ENCODE peak calls at places on chromosomes 2 and 18, in ten cellular contexts. P is A549, J is esophagus muscularis mucosa, A is sigmoid colon, G is SK-N-SH, B is K562, I is stomach, F is transverse colon, R is ovary, T is GM12878. N is an unnamed sample.

GRCh38 chr2:62200291-62200841 is 4.5 kb downstream of the B3GNT2 start:
- DNase-seq in P (no peak), J (no peak), A (no peak), G (no peak), B (no peak), I (no peak), F (no peak), R (no peak), T (no peak), N (no peak)

GRCh38 chr2:179729961-179730360 is 131.5 kb downstream of the ZNF385B start:
- DNase-seq in P (no peak), J (no peak), A (no peak), G (no peak), B (no peak), I (no peak), F (no peak), R (no peak), T (no peak), N (no peak)

GRCh38 chr2:226079677-226080076 is 680.2 kb downstream of the NYAP2 start:
- DNase-seq in P (no peak), J (no peak), A (no peak), G (no peak), B (no peak), I (no peak), F (no peak), R (no peak), T (no peak), N (no peak)

GRCh38 chr2:207274541-207274940 is 108.8 kb upstream of the KLF7 start:
- DNase-seq in P (no peak), J (no peak), A (no peak), G (no peak), B (no peak), I (no peak), F (no peak), R (no peak), T (no peak), N (no peak)

GRCh38 chr18:79478484-79479113 is 82.9 kb downstream of the NFATC1 start:
- DNase-seq in P (no peak), J (no peak), A (peak; percentile 56), G (no peak), B (no peak), I (no peak), F (no peak), R (peak; percentile 6), T (no peak), N (no peak)

GRCh38 chr2:112181571-112182290 is 43.5 kb downstream of the FBLN7 start:
- DNase-seq in P (no peak), J (no peak), A (no peak), G (no peak), B (no peak), I (no peak), F (no peak), R (no peak), T (no peak), N (no peak)

GRCh38 chr2:37306024-37306423 is 18.6 kb downstream of the PRKD3 start:
- DNase-seq in P (no peak), J (no peak), A (no peak), G (no peak), B (no peak), I (no peak), F (peak; percentile 22), R (no peak), T (no peak), N (no peak)

GRCh38 chr2:221133941-221134340 is 438.2 kb downstream of the EPHA4 start:
- DNase-seq in P (no peak), J (no peak), A (no peak), G (no peak), B (no peak), I (no peak), F (no peak), R (no peak), T (no peak), N (no peak)

GRCh38 chr2:19738707-19739106 is 163.1 kb downstream of the TTC32 start:
- DNase-seq in P (no peak), J (no peak), A (peak; percentile 87), G (no peak), B (no peak), I (no peak), F (peak; percentile 18), R (no peak), T (no peak), N (peak; percentile 33)

GRCh38 chr18:58336605-58337004 is 292.3 kb downstream of the ALPK2 start:
- DNase-seq in P (no peak), J (no peak), A (no peak), G (no peak), B (no peak), I (no peak), F (no peak), R (no peak), T (no peak), N (no peak)

GRCh38 chr2:74777161-74777900 is 56.6 kb upstream of the HK2 start:
- DNase-seq in P (no peak), J (no peak), A (no peak), G (no peak), B (no peak), I (no peak), F (no peak), R (no peak), T (peak; percentile 41), N (no peak)

GRCh38 chr2:219509780-219510511 is 4.3 kb upstream of the ASIC4 start:
- DNase-seq in P (no peak), J (no peak), A (peak; percentile 81), G (peak; percentile 83), B (peak; percentile 83), I (peak; percentile 59), F (peak; percentile 57), R (peak; percentile 53), T (no peak), N (peak; percentile 37)

GRCh38 chr2:212905640-212906201 is 245.7 kb downstream of the IKZF2 start:
- DNase-seq in P (no peak), J (no peak), A (no peak), G (no peak), B (no peak), I (no peak), F (peak; percentile 35), R (no peak), T (no peak), N (no peak)

GRCh38 chr2:6214471-6214870 is 522.3 kb downstream of the SOX11 start:
- DNase-seq in P (no peak), J (no peak), A (no peak), G (no peak), B (no peak), I (no peak), F (no peak), R (no peak), T (no peak), N (no peak)

GRCh38 chr2:227325824-227326195 is 759 bp downstream of the MFF start:
- DNase-seq in P (peak; percentile 22), J (no peak), A (peak; percentile 66), G (peak; percentile 56), B (peak; percentile 8), I (peak; percentile 52), F (peak; percentile 53), R (peak; percentile 19), T (no peak), N (no peak)

GRCh38 chr2:80256396-80257167 is 48.0 kb downstream of the LRRTM1 start:
- DNase-seq in P (no peak), J (no peak), A (no peak), G (peak; percentile 11), B (peak; percentile 26), I (no peak), F (no peak), R (no peak), T (no peak), N (no peak)

GRCh38 chr18:56148373-56148772 is 490.0 kb downstream of the TXNL1 start:
- DNase-seq in P (no peak), J (no peak), A (no peak), G (no peak), B (no peak), I (no peak), F (no peak), R (no peak), T (no peak), N (no peak)

GRCh38 chr2:45237850-45238542 is 228.7 kb upstream of the SIX2 start:
- DNase-seq in P (peak; percentile 74), J (no peak), A (no peak), G (no peak), B (no peak), I (no peak), F (no peak), R (no peak), T (no peak), N (peak; percentile 27)

GRCh38 chr2:187618813-187619212 is 64.6 kb upstream of the TFPI start:
- DNase-seq in P (no peak), J (no peak), A (no peak), G (no peak), B (no peak), I (no peak), F (no peak), R (no peak), T (no peak), N (no peak)

GRCh38 chr2:55590810-55591440 is 26.5 kb downstream of the PPP4R3B start:
- DNase-seq in P (peak; percentile 24), J (no peak), A (no peak), G (no peak), B (peak; percentile 35), I (no peak), F (no peak), R (no peak), T (peak; percentile 11), N (no peak)

GRCh38 chr2:177242136-177242987 is 22.2 kb downstream of the NFE2L2 start:
- DNase-seq in P (peak; percentile 82), J (no peak), A (peak; percentile 67), G (peak; percentile 25), B (peak; percentile 44), I (no peak), F (no peak), R (no peak), T (no peak), N (peak; percentile 43)

GRCh38 chr18:14976736-14977430 is 228.9 kb downstream of the ANKRD30B start:
- DNase-seq in P (no peak), J (peak; percentile 90), A (no peak), G (no peak), B (no peak), I (no peak), F (no peak), R (no peak), T (no peak), N (no peak)
- TF ChIP-seq CTCF in P (no peak), J (no peak), A (no peak), G (peak; percentile 51), B (no peak), I (no peak), F (no peak), R (no peak), T (no peak), N (no peak)

GRCh38 chr18:415047-415446 is 85.5 kb downstream of the COLEC12 start:
- DNase-seq in P (no peak), J (no peak), A (no peak), G (no peak), B (no peak), I (no peak), F (no peak), R (no peak), T (no peak), N (no peak)
- TF ChIP-seq EP300 in P (no peak), J (no peak), A (no peak), G (no peak), B (no peak), I (no peak), F (no peak), R (no peak), T (no peak), N (no peak)

GRCh38 chr2:274503-274902 is 9.8 kb downstream of the ACP1 start:
- DNase-seq in P (no peak), J (no peak), A (no peak), G (no peak), B (no peak), I (no peak), F (no peak), R (no peak), T (no peak), N (no peak)
- TF ChIP-seq CTCF in P (no peak), J (no peak), A (no peak), G (no peak), B (peak; percentile 13), I (no peak), F (no peak), R (no peak), T (peak; percentile 18), N (no peak)

GRCh38 chr2:196759378-196759706 is 40.1 kb downstream of the GTF3C3 start:
- DNase-seq in P (no peak), J (no peak), A (no peak), G (no peak), B (no peak), I (no peak), F (no peak), R (no peak), T (no peak), N (no peak)
- TF ChIP-seq EP300 in P (no peak), J (no peak), A (no peak), G (no peak), B (no peak), I (no peak), F (no peak), R (no peak), T (no peak), N (no peak)

N was measured in tibial nerve.